ENCODE peak calls at places on chromosomes 2 and 18, in seven cellular contexts. I is GM23338, O is cardiac fibroblast, C is psoas muscle, Q is Panc1, R is epithelial cell of esophagus, E is fibroblast of pulmonary artery. K is an unnamed sample.

GRCh38 chr2:98598781-98599428 is 9.4 kb downstream of the COA5 start:
- DNase-seq in O (peak; percentile 26), Q (no peak), R (peak; percentile 74), C (no peak), I (no peak), E (peak; percentile 66), K (peak; percentile 43)

GRCh38 chr2:237886702-237887481 is 27.5 kb downstream of the RAMP1 start:
- DNase-seq in E (peak; percentile 94), R (no peak), O (peak; percentile 95), C (peak; percentile 77), I (no peak), Q (no peak), K (no peak)

GRCh38 chr2:228417526-228417925 is 236.0 kb upstream of the SPHKAP start:
- DNase-seq in O (no peak), Q (no peak), C (no peak), R (peak; percentile 72), E (no peak), I (no peak), K (no peak)

GRCh38 chr18:32754508-32755263 is 18.1 kb downstream of the KLHL14 start:
- DNase-seq in I (peak; percentile 40), C (no peak), Q (no peak), R (no peak), E (no peak), O (no peak), K (no peak)

GRCh38 chr2:58056201-58056916 is 9.8 kb downstream of the VRK2 start:
- DNase-seq in O (no peak), C (no peak), E (no peak), R (no peak), I (no peak), Q (no peak), K (no peak)

GRCh38 chr2:24926220-24926601 is 6.2 kb upstream of the ADCY3 start:
- DNase-seq in R (no peak), E (no peak), O (no peak), C (no peak), I (no peak), Q (no peak), K (no peak)

GRCh38 chr2:7950035-7950612 is 731.7 kb upstream of the ID2 start:
- DNase-seq in E (no peak), C (no peak), R (no peak), Q (no peak), I (no peak), O (no peak), K (peak; percentile 4)

GRCh38 chr2:65366595-65367125 is 65.7 kb downstream of the SPRED2 start:
- DNase-seq in Q (peak; percentile 97), R (peak; percentile 98), I (no peak), O (peak; percentile 90), C (no peak), E (peak; percentile 96), K (peak; percentile 98)

GRCh38 chr2:26086155-26086634 is 52.3 kb downstream of the RAB10 start:
- DNase-seq in R (peak; percentile 43), C (no peak), E (peak; percentile 44), O (peak; percentile 10), I (no peak), Q (no peak), K (peak; percentile 77)

GRCh38 chr2:126534508-126534907 is 121.5 kb upstream of the GYPC start:
- DNase-seq in O (no peak), I (no peak), C (no peak), E (no peak), Q (no peak), R (no peak), K (no peak)

GRCh38 chr2:64204716-64205115 is 60.5 kb upstream of the PELI1 start:
- DNase-seq in O (no peak), C (no peak), E (no peak), R (no peak), I (no peak), Q (no peak), K (no peak)

GRCh38 chr2:8587920-8588830 is 93.7 kb upstream of the ID2 start:
- DNase-seq in C (no peak), E (no peak), R (no peak), Q (no peak), O (no peak), I (no peak), K (no peak)

GRCh38 chr2:167275066-167275465 is 386.8 kb downstream of the XIRP2 start:
- DNase-seq in Q (no peak), C (no peak), R (no peak), I (peak; percentile 77), O (no peak), E (no peak), K (no peak)

GRCh38 chr18:2961828-2962227 is 51.1 kb downstream of the LPIN2 start:
- DNase-seq in O (peak; percentile 67), C (no peak), Q (no peak), E (no peak), I (no peak), R (no peak), K (peak; percentile 80)

GRCh38 chr2:142222715-142223114 is 91.9 kb upstream of the LRP1B start:
- DNase-seq in O (no peak), C (no peak), I (no peak), Q (no peak), E (no peak), R (peak; percentile 30), K (no peak)

GRCh38 chr18:76557026-76557575 is 62.1 kb upstream of the ZNF516 start:
- DNase-seq in I (no peak), C (no peak), O (no peak), R (no peak), Q (no peak), E (no peak), K (peak; percentile 34)

GRCh38 chr18:28407681-28408080 is 230.8 kb upstream of the CDH2 start:
- DNase-seq in R (no peak), C (no peak), Q (no peak), E (no peak), O (no peak), I (no peak), K (peak; percentile 14)

GRCh38 chr2:10078704-10079191 is 1.5 kb downstream of the CYS1 start:
- DNase-seq in Q (no peak), E (peak; percentile 7), I (no peak), C (no peak), O (peak; percentile 14), R (no peak), K (peak; percentile 22)
- H3K4me3 ChIP-seq in Q (peak overlapping the region; percentile 72), E (peak overlapping the region; percentile 36), I (peak overlapping the region; percentile 65), C (peak overlapping the region; percentile 64), O (peak overlapping the region; percentile 39), R (no peak overlapping the region), K (peak overlapping the region; percentile 50)

DNA sequence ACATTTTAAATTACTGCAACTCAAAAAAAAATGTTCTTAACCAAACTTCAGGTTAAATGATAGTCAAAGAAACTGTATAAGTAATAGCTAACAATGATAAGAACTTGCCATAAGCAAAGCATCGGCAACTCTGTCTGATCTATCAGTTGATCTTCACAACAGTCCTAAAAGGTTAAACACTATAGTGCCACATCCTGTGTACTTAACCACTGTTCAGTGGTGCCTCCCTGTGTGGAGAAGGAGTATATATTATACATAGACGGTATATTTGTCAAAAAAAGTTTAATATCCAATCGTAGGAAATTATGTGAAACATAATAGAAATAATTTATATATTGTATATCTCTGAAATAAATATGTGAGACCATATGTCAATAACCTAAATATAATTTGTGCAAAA is 13.0 kb downstream of the DTNA start:
- DNase-seq in C (no peak), Q (no peak), R (no peak), O (peak; percentile 8), E (no peak), I (no peak), K (peak; percentile 34)
- TF ChIP-seq CTCF in C (no peak), Q (no peak), R (no peak), O (no peak), E (no peak), I (no peak), K (peak; percentile 26)

GRCh38 chr2:216637472-216637871 is 4.3 kb downstream of the IGFBP2 start:
- DNase-seq in E (no peak), Q (no peak), C (no peak), I (no peak), O (no peak), R (no peak), K (no peak)
- H3K4me3 ChIP-seq in E (no peak overlapping the region), Q (no peak overlapping the region), C (no peak overlapping the region), I (peak overlapping the region; percentile 44), O (no peak overlapping the region), R (no peak overlapping the region), K (no peak overlapping the region)

GRCh38 chr2:46492301-46492700 is 12.9 kb downstream of the TMEM247 start:
- DNase-seq in Q (no peak), E (no peak), O (no peak), I (no peak), R (no peak), C (no peak), K (no peak)

GRCh38 chr2:46488389-46488788 is 9.0 kb downstream of the TMEM247 start:
- DNase-seq in O (no peak), C (no peak), R (no peak), I (peak; percentile 33), E (no peak), Q (no peak), K (peak; percentile 3)

GRCh38 chr2:46489430-46489829 is 10.1 kb downstream of the TMEM247 start:
- DNase-seq in E (no peak), I (no peak), R (no peak), C (no peak), Q (no peak), O (no peak), K (no peak)

GRCh38 chr2:46493241-46493970 is 14.0 kb downstream of the TMEM247 start:
- DNase-seq in I (no peak), Q (no peak), O (peak; percentile 67), C (no peak), E (peak; percentile 69), R (peak; percentile 76), K (peak; percentile 82)

DNA sequence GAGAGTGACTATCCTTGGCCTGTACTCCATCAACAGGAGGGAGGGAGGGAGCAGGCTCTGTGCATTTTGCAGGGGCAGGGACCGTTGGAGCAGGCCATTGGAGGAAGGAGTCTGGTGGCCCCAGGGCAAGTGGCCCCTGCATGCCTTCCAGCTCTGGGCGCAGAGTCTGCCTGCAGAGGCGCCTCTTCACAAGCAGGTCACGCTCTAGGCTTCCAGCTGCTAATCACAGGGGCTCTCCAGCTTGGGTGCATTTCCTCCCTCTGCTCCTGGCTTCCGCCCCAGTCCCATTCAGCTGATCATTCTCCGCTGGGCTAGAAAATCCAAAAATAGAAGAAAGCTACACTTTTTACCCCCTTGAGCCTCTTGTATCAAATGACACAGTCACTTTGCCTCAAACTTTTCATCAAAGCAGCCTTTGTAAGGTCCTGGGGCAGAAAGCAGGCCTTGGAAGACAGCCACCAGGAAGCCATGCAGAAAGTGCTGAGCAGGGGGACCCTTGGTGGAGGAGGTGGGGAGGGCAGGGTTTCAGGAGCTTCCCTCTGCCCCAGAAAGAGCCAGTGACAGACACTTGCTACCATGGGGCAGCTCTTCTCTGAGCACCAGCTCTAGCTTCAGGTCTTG is 11.3 kb downstream of the TMEM247 start:
- DNase-seq in E (peak; percentile 45), R (no peak), Q (no peak), C (peak; percentile 44), I (peak; percentile 16), O (peak; percentile 68), K (peak; percentile 58)
- TF ChIP-seq CTCF in E (no peak), R (no peak), Q (no peak), C (peak; percentile 3), I (no peak), O (no peak), K (peak; percentile 23)

K was measured in choroid plexus epithelial cell.